ENCODE peak calls at places on chromosomes 6 and 20, in four cellular contexts. P, N, J and B are unnamed samples.

GRCh38 chr20:36883972-36884535 is 8.1 kb downstream of the TLDC2 start:
- DNase-seq in P (no peak), N (no peak), J (no peak), B (no peak)

GRCh38 chr20:37316116-37316774 is 26.8 kb downstream of the MANBAL start:
- DNase-seq in P (no peak), N (no peak), J (peak; percentile 35), B (no peak)

GRCh38 chr6:13014551-13015378 is 298.2 kb downstream of the PHACTR1 start:
- DNase-seq in P (no peak), N (no peak), J (no peak), B (no peak)

GRCh38 chr6:36595168-36595818 is 1.1 kb downstream of the SRSF3 start:
- DNase-seq in P (peak; percentile 54), N (peak; percentile 44), J (peak; percentile 59), B (no peak)

GRCh38 chr6:11181478-11182136 is 50.9 kb downstream of the NEDD9 start:
- DNase-seq in P (no peak), N (no peak), J (no peak), B (no peak)

GRCh38 chr20:64228751-64229518 is 26.6 kb upstream of the PCMTD2 start:
- DNase-seq in P (no peak), N (no peak), J (no peak), B (no peak)

GRCh38 chr6:41239467-41240159 is 11.5 kb downstream of the TREML4 start:
- DNase-seq in P (no peak), N (no peak), J (no peak), B (no peak)

GRCh38 chr6:10995114-10995707 is 48.9 kb downstream of the ELOVL2 start:
- DNase-seq in P (no peak), N (no peak), J (no peak), B (no peak)

GRCh38 chr20:14445310-14445709 is 107.9 kb upstream of the FLRT3 start:
- DNase-seq in P (peak; percentile 48), N (no peak), J (peak; percentile 27), B (no peak)

GRCh38 chr6:22227824-22228610 is 68.8 kb downstream of the PRL start:
- DNase-seq in P (no peak), N (no peak), J (no peak), B (no peak)

GRCh38 chr6:42745083-42745637 is 743 bp downstream of the TBCC start:
- DNase-seq in P (peak; percentile 43), N (peak; percentile 59), J (peak; percentile 54), B (no peak)

GRCh38 chr20:18926972-18927371 is 113.4 kb downstream of the SCP2D1 start:
- DNase-seq in P (no peak), N (no peak), J (peak; percentile 3), B (no peak)

GRCh38 chr20:4546786-4547185 is 174.9 kb upstream of the PRND start:
- DNase-seq in P (peak; percentile 92), N (no peak), J (peak; percentile 79), B (peak; percentile 58)

GRCh38 chr6:30101939-30102700 is 10.8 kb downstream of the TRIM31 start:
- DNase-seq in P (peak; percentile 74), N (peak; percentile 95), J (peak; percentile 77), B (no peak)
- H3K4me3 ChIP-seq in P (peak overlapping the region; percentile 53), N (peak overlapping the region; percentile 2), J (peak overlapping the region; percentile 42), B (peak overlapping the region; percentile 53)

DNA sequence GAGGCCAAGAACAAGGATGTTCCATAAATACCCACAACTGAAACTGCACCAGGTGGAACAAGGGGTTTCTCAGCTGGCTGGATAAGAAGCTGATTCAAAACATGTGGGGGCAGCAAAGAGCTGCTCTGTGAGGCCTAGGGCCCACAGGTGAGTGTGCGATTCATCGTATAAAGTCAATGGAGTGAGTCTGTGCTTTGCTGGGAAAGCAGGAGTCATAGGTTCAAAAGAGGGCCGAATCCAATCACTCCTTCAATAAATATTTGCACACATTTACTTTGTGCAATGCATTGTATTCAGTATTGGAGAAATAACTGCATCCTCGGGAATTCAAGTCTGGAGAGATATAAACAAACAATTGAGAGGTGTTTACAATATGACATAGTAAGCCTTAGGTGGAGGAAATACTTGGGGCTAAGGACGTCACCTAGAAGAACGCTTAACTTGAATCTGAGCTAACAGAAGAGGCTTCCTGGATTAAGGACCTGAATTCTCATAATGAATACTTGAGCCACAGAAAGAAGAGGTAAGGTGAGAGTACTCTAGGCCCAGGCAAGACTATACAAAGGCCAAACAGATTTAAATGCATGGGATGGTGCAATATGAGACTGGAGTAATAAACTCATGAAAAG is 83.7 kb upstream of the TMEM30A start:
- DNase-seq in P (peak; percentile 25), N (peak; percentile 68), J (no peak), B (no peak)
- TF ChIP-seq CTCF in P (peak; percentile 15), N (peak; percentile 82), J (peak; percentile 54), B (peak; percentile 32)

DNA sequence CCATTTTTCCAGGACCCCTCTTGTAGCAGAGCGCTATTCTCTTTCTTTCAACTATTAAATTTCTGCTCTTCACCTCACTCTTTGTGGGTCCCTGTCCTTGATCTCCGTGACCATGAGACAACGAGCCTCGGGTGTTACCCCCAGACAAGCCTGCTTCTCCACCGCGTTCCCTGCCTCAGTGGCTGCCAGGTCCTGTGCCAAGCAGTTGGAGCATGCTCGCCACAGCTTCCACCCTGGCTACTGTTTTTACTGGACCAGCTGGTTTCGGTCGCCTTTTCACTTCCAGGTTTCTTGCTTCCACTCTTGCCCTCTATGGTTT is 5.7 kb downstream of the TP53RK start:
- DNase-seq in P (no peak), N (no peak), J (no peak), B (no peak)
- H3K4me3 ChIP-seq in P (peak overlapping the region; percentile 89), N (peak overlapping the region; percentile 84), J (peak overlapping the region; percentile 38), B (peak overlapping the region; percentile 47)

GRCh38 chr6:26362836-26363220 is 2.2 kb upstream of the BTN3A2 start:
- DNase-seq in P (no peak), N (no peak), J (no peak), B (no peak)

GRCh38 chr6:26362093-26362835 is 2.7 kb upstream of the BTN3A2 start:
- DNase-seq in P (no peak), N (no peak), J (no peak), B (no peak)

GRCh38 chr6:26366504-26366903 is 1.5 kb downstream of the BTN3A2 start:
- DNase-seq in P (no peak), N (no peak), J (no peak), B (no peak)

GRCh38 chr6:26365633-26365995 is 616 bp downstream of the BTN3A2 start:
- DNase-seq in P (no peak), N (no peak), J (no peak), B (no peak)

DNA sequence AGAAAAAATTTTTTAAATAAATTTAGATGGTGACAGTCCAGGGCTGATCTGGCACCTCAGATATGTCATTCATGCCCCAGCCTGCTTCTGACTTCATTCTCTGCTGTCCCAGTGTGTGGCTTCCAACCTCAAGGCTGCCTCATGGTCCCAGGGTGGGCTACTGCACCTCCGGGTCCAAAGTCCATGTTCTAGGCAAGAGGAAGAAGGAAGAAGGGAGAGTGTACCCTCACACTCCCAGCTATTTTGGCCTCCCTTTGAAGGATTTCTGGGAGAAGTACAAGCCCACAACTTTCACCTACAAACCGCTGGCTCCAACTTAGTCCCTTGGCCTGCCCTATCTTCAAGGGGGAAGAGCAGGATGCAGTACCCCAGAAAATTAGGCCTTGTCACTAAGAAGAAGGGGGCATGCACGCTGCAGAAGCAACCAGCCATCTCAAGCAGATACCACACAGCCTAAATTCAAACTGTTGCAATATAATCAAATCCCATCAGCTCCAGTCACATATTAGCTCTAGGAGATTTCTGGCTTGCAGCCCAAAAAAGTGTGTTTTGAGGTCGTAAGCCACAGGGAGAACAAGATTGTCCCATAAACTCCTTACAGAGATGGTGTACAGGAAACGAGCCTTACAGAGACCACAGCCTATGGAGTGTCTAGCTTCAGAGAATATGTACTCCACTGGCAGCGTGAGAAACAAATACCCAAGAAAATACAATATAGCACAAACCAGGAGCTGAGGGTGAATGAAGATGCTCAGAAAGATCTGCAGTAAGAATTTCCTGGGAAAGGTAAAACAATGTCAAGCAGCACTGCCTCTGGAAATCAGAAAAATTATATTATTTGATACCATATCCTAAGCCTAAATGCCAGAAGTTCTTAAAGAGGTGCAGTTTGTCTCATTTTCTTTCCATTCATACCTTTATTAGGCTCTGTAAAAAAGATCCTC is 844 bp upstream of the BTN3A2 start:
- DNase-seq in P (peak; percentile 14), N (no peak), J (peak; percentile 14), B (no peak)
- TF ChIP-seq CTCF in P (no peak), N (no peak), J (no peak), B (no peak)

GRCh38 chr6:168053957-168054471 is 25.0 kb downstream of the FRMD1 start:
- DNase-seq in P (no peak), N (no peak), J (no peak), B (no peak)

GRCh38 chr6:168056892-168057527 is 22.0 kb downstream of the FRMD1 start:
- DNase-seq in P (no peak), N (no peak), J (no peak), B (no peak)

GRCh38 chr6:168053086-168053956 is 25.7 kb downstream of the FRMD1 start:
- DNase-seq in P (no peak), N (no peak), J (no peak), B (no peak)

GRCh38 chr6:168055696-168056489 is 23.1 kb downstream of the FRMD1 start:
- DNase-seq in P (no peak), N (no peak), J (no peak), B (no peak)

DNA sequence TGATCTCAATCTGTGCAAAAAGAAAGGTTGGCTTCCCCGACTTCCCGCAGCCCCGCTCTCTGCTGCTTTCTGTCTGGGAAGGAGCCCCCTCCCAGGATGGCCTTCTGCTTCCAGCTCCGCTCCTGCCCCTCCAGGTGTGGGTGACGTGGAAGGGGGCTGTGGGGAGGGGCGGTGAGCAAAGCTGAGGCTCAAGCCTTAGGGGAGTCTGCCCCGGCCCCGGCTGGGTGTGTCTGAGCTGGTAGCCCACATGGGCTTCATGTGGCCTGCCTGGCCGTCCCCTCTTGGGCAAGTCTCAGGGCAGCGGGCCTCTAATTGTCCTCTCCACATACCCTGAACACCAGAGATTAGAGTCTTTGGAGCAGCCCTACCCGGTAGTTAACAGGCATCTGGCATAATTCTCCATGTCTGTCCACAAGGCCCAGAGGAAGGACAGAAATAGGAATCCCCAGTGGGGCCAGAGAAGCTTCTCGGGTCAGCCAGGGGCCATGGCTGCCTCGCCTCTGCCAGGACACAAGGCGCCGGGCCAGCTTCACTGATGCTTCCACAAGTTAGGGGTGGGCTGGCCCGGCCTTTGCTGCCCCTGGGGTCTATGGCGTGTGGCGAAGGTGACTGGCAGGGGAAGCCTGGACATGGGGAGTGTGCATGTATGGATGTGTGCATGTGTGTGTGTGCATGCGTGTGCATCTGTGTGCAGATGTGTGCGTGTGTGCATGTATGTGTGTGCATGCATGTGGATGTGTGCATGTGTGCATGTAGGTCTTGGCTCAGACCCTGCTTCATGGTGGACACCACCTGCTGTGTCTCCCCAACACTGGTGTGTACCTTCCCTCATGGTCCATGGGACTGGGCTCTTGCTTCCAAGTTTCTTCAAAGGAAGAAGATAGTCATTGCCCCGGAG is 24.1 kb downstream of the FRMD1 start:
- DNase-seq in P (no peak), N (no peak), J (no peak), B (no peak)
- H3K4me3 ChIP-seq in P (no peak overlapping the region), N (no peak overlapping the region), J (no peak overlapping the region), B (no peak overlapping the region)

DNA sequence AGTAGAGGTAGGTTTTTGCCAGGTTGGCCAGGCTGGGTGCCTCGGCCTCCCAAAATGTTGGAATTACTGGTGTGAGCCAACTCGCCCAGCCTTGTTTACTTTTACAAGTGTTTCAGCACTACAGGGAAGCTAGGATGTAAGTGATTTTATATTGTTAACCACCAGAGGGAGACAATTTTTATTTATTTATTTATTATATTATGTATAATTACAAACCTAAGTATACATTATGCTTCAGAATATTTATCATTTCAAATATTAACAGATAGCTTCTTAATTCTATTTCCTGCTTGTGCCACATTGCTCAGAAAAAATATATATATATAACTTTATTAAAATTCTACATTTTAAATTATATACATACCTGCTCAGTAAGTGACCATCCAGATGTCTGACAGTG is 9.8 kb downstream of the MMUT start:
- DNase-seq in P (no peak), N (no peak), J (peak; percentile 10), B (no peak)
- TF ChIP-seq CTCF in P (peak; percentile 8), N (no peak), J (peak; percentile 35), B (no peak)